ENCODE peak calls at places on chromosomes 1 and 21, in eight cellular contexts. U is fibroblast of gingiva; P is Right ventricle myocardium superior; F is activated naive CD4-positive, alpha-beta T cell; Q is endodermal cell; S is astrocyte of the spinal cord; X is AG08396; I is NCI-H1105. H is an unnamed sample.

GRCh38 chr1:243745361-243745760 is 104.7 kb downstream of the AKT3 start:
- DNase-seq in U (peak; percentile 9), F (no peak), X (no peak), S (peak; percentile 24), Q (no peak), I (no peak), P (no peak), H (no peak)

GRCh38 chr1:18673976-18674375 is 43.3 kb downstream of the PAX7 start:
- DNase-seq in X (no peak), U (no peak), P (no peak), Q (no peak), S (no peak), F (no peak), I (no peak), H (no peak)

GRCh38 chr21:30257773-30258172 is 25.0 kb downstream of the KRTAP24-1 start:
- DNase-seq in P (no peak), U (peak; percentile 21), X (no peak), I (no peak), F (no peak), S (peak; percentile 1), Q (peak; percentile 74), H (peak; percentile 6)

GRCh38 chr1:164693564-164694359 is 134.8 kb downstream of the PBX1 start:
- DNase-seq in S (no peak), P (no peak), Q (no peak), X (no peak), I (no peak), U (no peak), F (no peak), H (no peak)

GRCh38 chr1:54984126-54984842 is 3.9 kb downstream of the TMEM61 start:
- DNase-seq in X (no peak), U (no peak), F (no peak), I (no peak), Q (no peak), S (no peak), P (no peak), H (peak; percentile 53)

GRCh38 chr1:92784051-92784638 is 763 bp downstream of the EVI5 start:
- DNase-seq in I (peak; percentile 1), X (peak; percentile 56), F (no peak), P (no peak), U (peak; percentile 44), S (peak; percentile 69), Q (peak; percentile 68), H (no peak)

GRCh38 chr1:206430031-206430983 is 40.0 kb upstream of the IKBKE start:
- DNase-seq in F (no peak), U (peak; percentile 63), Q (no peak), X (peak; percentile 61), I (no peak), S (peak; percentile 63), P (no peak), H (no peak)

GRCh38 chr21:35814858-35815619 is 245.3 kb downstream of the SETD4 start:
- DNase-seq in S (no peak), F (no peak), I (no peak), P (no peak), Q (no peak), U (no peak), X (no peak), H (no peak)

GRCh38 chr1:93015590-93015989 is 54.3 kb upstream of the DIPK1A start:
- DNase-seq in P (no peak), U (peak; percentile 75), S (no peak), X (no peak), Q (no peak), I (no peak), F (no peak), H (no peak)

GRCh38 chr1:200334661-200335256 is 75.1 kb downstream of the ZNF281 start:
- DNase-seq in P (no peak), U (no peak), X (no peak), F (no peak), Q (no peak), S (no peak), I (no peak), H (no peak)

GRCh38 chr21:39020751-39021474 is 162.3 kb downstream of the PSMG1 start:
- DNase-seq in F (no peak), Q (peak; percentile 77), S (no peak), I (no peak), P (peak; percentile 67), U (peak; percentile 67), X (peak; percentile 87), H (no peak)

GRCh38 chr1:205301842-205302588 is 19.5 kb downstream of the NUAK2 start:
- DNase-seq in I (no peak), P (no peak), S (peak; percentile 68), F (no peak), U (peak; percentile 42), Q (no peak), X (no peak), H (no peak)

GRCh38 chr1:188489336-188490112 is 1660.8 kb downstream of the PLA2G4A start:
- DNase-seq in F (no peak), Q (peak; percentile 48), P (no peak), X (no peak), S (peak; percentile 42), U (no peak), I (no peak), H (no peak)

GRCh38 chr1:74504125-74505065 is 8.0 kb downstream of the LRRC53 start:
- DNase-seq in U (peak; percentile 35), P (no peak), S (peak; percentile 55), Q (peak; percentile 92), I (peak; percentile 56), X (peak; percentile 35), F (no peak), H (peak; percentile 77)

GRCh38 chr1:10631121-10631810 is 156.5 kb downstream of the PEX14 start:
- DNase-seq in U (no peak), I (no peak), F (no peak), Q (no peak), X (no peak), S (no peak), P (peak; percentile 33), H (no peak)

GRCh38 chr1:235984041-235984820 is 80.7 kb downstream of the NID1 start:
- DNase-seq in Q (no peak), I (no peak), X (peak; percentile 62), S (peak; percentile 88), F (no peak), P (no peak), U (peak; percentile 84), H (no peak)

GRCh38 chr1:210074904-210075303 is 136.9 kb downstream of the SYT14 start:
- DNase-seq in P (peak; percentile 30), S (no peak), X (no peak), F (no peak), Q (no peak), U (no peak), I (no peak), H (no peak)

GRCh38 chr1:183374825-183375224 is 43.4 kb downstream of the NMNAT2 start:
- DNase-seq in U (no peak), S (no peak), Q (no peak), I (no peak), X (no peak), F (no peak), P (no peak), H (no peak)

GRCh38 chr21:15775981-15776380 is 46.2 kb downstream of the USP25 start:
- DNase-seq in F (no peak), U (peak; percentile 69), S (peak; percentile 76), Q (no peak), P (no peak), I (no peak), X (peak; percentile 12), H (no peak)

GRCh38 chr1:4754816-4755215 is 100.4 kb downstream of the AJAP1 start:
- DNase-seq in F (no peak), X (no peak), S (no peak), I (no peak), Q (peak; percentile 56), U (no peak), P (no peak), H (no peak)

GRCh38 chr1:231807498-231807897 is 180.9 kb downstream of the DISC1 start:
- DNase-seq in S (no peak), Q (no peak), U (no peak), F (no peak), X (no peak), I (peak; percentile 80), P (no peak), H (no peak)

GRCh38 chr1:51423098-51423821 is 92.9 kb upstream of the TTC39A start:
- DNase-seq in F (no peak), S (no peak), Q (peak; percentile 52), X (no peak), P (no peak), U (peak; percentile 11), I (no peak), H (no peak)

GRCh38 chr1:78687914-78688313 is 38.3 kb downstream of the IFI44 start:
- DNase-seq in Q (no peak), X (no peak), I (no peak), S (no peak), U (no peak), P (no peak), F (no peak), H (no peak)

GRCh38 chr1:30888391-30888790 is 20.2 kb downstream of the SDC3 start:
- DNase-seq in F (no peak), P (peak; percentile 83), Q (no peak), X (peak; percentile 87), I (no peak), S (peak; percentile 81), U (peak; percentile 88), H (peak; percentile 37)

GRCh38 chr1:160429125-160429551 is 28.8 kb downstream of the VANGL2 start:
- DNase-seq in I (no peak), U (no peak), Q (no peak), S (no peak), X (no peak), F (no peak), P (no peak), H (no peak)

GRCh38 chr1:162832470-162832869 is 28.5 kb downstream of the CCDC190 start:
- DNase-seq in P (no peak), Q (no peak), F (no peak), S (no peak), I (no peak), U (no peak), X (no peak), H (no peak)

GRCh38 chr1:245181123-245181522 is 26.3 kb downstream of the KIF26B start:
- DNase-seq in U (no peak), I (no peak), F (no peak), Q (no peak), S (no peak), P (no peak), X (no peak), H (no peak)

GRCh38 chr1:6392081-6392879 is 1.3 kb downstream of the ACOT7 start:
- DNase-seq in U (no peak), I (peak; percentile 16), Q (no peak), F (no peak), X (no peak), P (no peak), S (peak; percentile 8), H (no peak)

GRCh38 chr1:161193561-161194235 is 5.2 kb downstream of the ADAMTS4 start:
- DNase-seq in P (no peak), Q (no peak), S (no peak), I (no peak), X (no peak), F (no peak), U (peak; percentile 69), H (no peak)